ENCODE peak calls at places on chromosomes 11 and 22, in five cellular contexts. One of them, this sample, is unnamed. For H3K9me2 and H3K4me1, the result is how much of the 10 kb centered on the place peaks cover.

GRCh38 chr11:63244862-63245261 is 1.5 kb upstream of the SLC22A25 start:
- DNase-seq in GM23248: no peak
- DNase-seq in hepatocyte: no peak
- DNase-seq in PC-3: no peak
- DNase-seq in HCT116: no peak
- DNase-seq in this sample: peak

GRCh38 chr11:114172871-114173444 is 113.4 kb downstream of the ZBTB16 start:
- DNase-seq in GM23248: no peak
- DNase-seq in hepatocyte: no peak
- DNase-seq in PC-3: no peak
- DNase-seq in HCT116: no peak
- DNase-seq in this sample: no peak

GRCh38 chr11:57778318-57779037 is 16.9 kb downstream of the CTNND1 start:
- DNase-seq in GM23248: peak
- DNase-seq in hepatocyte: peak
- DNase-seq in PC-3: peak
- DNase-seq in HCT116: peak
- DNase-seq in this sample: no peak

GRCh38 chr11:113991718-113992458 is 17.0 kb downstream of the HTR3A start:
- DNase-seq in GM23248: no peak
- DNase-seq in hepatocyte: peak
- DNase-seq in PC-3: peak
- DNase-seq in HCT116: no peak
- DNase-seq in this sample: peak

GRCh38 chr22:48968201-48968959 is 859.3 kb downstream of the BRD1 start:
- DNase-seq in GM23248: no peak
- DNase-seq in hepatocyte: peak
- DNase-seq in PC-3: peak
- DNase-seq in HCT116: peak
- DNase-seq in this sample: peak

GRCh38 chr11:75333807-75334140 is 17.7 kb downstream of the ARRB1 start:
- DNase-seq in GM23248: no peak
- DNase-seq in hepatocyte: no peak
- DNase-seq in PC-3: no peak
- DNase-seq in HCT116: no peak
- DNase-seq in this sample: no peak

GRCh38 chr22:36544107-36544620 is 15.2 kb upstream of the EIF3D start:
- DNase-seq in GM23248: peak
- DNase-seq in hepatocyte: no peak
- DNase-seq in PC-3: peak
- DNase-seq in HCT116: no peak
- DNase-seq in this sample: no peak

GRCh38 chr11:73412308-73412707 is 36.1 kb downstream of the RELT start:
- DNase-seq in GM23248: no peak
- DNase-seq in hepatocyte: no peak
- DNase-seq in PC-3: peak
- DNase-seq in HCT116: no peak
- DNase-seq in this sample: no peak

GRCh38 chr22:48268771-48269552 is 1506.5 kb downstream of the TBC1D22A start:
- DNase-seq in GM23248: no peak
- DNase-seq in hepatocyte: peak
- DNase-seq in PC-3: no peak
- DNase-seq in HCT116: no peak
- DNase-seq in this sample: no peak

GRCh38 chr11:11476971-11477645 is 124.1 kb upstream of the CSNK2A3 start:
- DNase-seq in GM23248: no peak
- DNase-seq in hepatocyte: no peak
- DNase-seq in PC-3: no peak
- DNase-seq in HCT116: no peak
- DNase-seq in this sample: no peak

GRCh38 chr11:26204110-26204509 is 127.8 kb upstream of the ANO3 start:
- DNase-seq in GM23248: no peak
- DNase-seq in hepatocyte: no peak
- DNase-seq in PC-3: no peak
- DNase-seq in HCT116: no peak
- DNase-seq in this sample: no peak

GRCh38 chr22:24803064-24803542 is 2.9 kb upstream of the SGSM1 start:
- DNase-seq in GM23248: peak
- DNase-seq in hepatocyte: peak
- DNase-seq in PC-3: peak
- DNase-seq in HCT116: peak
- DNase-seq in this sample: peak

GRCh38 chr11:29914203-29914930 is 102.5 kb downstream of the KCNA4 start:
- DNase-seq in GM23248: peak
- DNase-seq in hepatocyte: peak
- DNase-seq in PC-3: no peak
- DNase-seq in HCT116: no peak
- DNase-seq in this sample: no peak

GRCh38 chr11:15189646-15190365 is 75.1 kb downstream of the INSC start:
- DNase-seq in GM23248: peak
- DNase-seq in hepatocyte: no peak
- DNase-seq in PC-3: no peak
- DNase-seq in HCT116: no peak
- DNase-seq in this sample: no peak

GRCh38 chr11:14253437-14253836 is 105.5 kb downstream of the RRAS2 start:
- DNase-seq in GM23248: no peak
- DNase-seq in hepatocyte: no peak
- DNase-seq in PC-3: no peak
- DNase-seq in HCT116: no peak
- DNase-seq in this sample: no peak

GRCh38 chr11:114280696-114281095 is 15.5 kb upstream of the NNMT start:
- DNase-seq in GM23248: peak
- DNase-seq in hepatocyte: peak
- DNase-seq in PC-3: peak
- DNase-seq in HCT116: peak
- DNase-seq in this sample: peak

GRCh38 chr22:31948002-31948401 is 3.7 kb downstream of the YWHAH start:
- DNase-seq in GM23248: no peak
- DNase-seq in hepatocyte: no peak
- DNase-seq in PC-3: no peak
- DNase-seq in HCT116: no peak
- DNase-seq in this sample: no peak

GRCh38 chr11:119091083-119091650 is 6.5 kb downstream of the HMBS start:
- DNase-seq in GM23248: peak
- DNase-seq in hepatocyte: no peak
- DNase-seq in PC-3: no peak
- DNase-seq in HCT116: no peak
- DNase-seq in this sample: no peak

GRCh38 chr11:102276302-102277182 is 40.7 kb upstream of the BIRC3 start:
- DNase-seq in GM23248: peak
- DNase-seq in hepatocyte: peak
- DNase-seq in PC-3: no peak
- DNase-seq in HCT116: no peak
- DNase-seq in this sample: no peak

GRCh38 chr11:125457814-125458343 is 38.2 kb downstream of the FEZ1 start:
- DNase-seq in GM23248: peak
- DNase-seq in hepatocyte: peak
- DNase-seq in PC-3: no peak
- DNase-seq in HCT116: no peak
- DNase-seq in this sample: no peak

GRCh38 chr11:64916040-64916847 is 765 bp downstream of the ATG2A start:
- DNase-seq in GM23248: peak
- DNase-seq in hepatocyte: peak
- DNase-seq in PC-3: peak
- DNase-seq in HCT116: no peak
- DNase-seq in this sample: peak

GRCh38 chr11:1181420-1181819 is 23.7 kb downstream of the MUC5AC start:
- DNase-seq in GM23248: no peak
- DNase-seq in hepatocyte: no peak
- DNase-seq in PC-3: no peak
- DNase-seq in HCT116: no peak
- DNase-seq in this sample: no peak

GRCh38 chr11:8360086-8360828 is 96.6 kb upstream of the LMO1 start:
- DNase-seq in GM23248: no peak
- DNase-seq in hepatocyte: peak
- DNase-seq in PC-3: no peak
- DNase-seq in HCT116: no peak
- DNase-seq in this sample: no peak

GRCh38 chr22:43272869-43273318 is 70.3 kb downstream of the SCUBE1 start:
- DNase-seq in GM23248: no peak
- DNase-seq in hepatocyte: no peak
- DNase-seq in PC-3: no peak
- DNase-seq in HCT116: no peak
- DNase-seq in this sample: no peak

GRCh38 chr11:23725752-23726151 is 771.1 kb upstream of the LUZP2 start:
- DNase-seq in GM23248: peak
- DNase-seq in hepatocyte: no peak
- DNase-seq in PC-3: no peak
- DNase-seq in HCT116: no peak
- DNase-seq in this sample: no peak

GRCh38 chr11:95505927-95506426 is 275.0 kb upstream of the SESN3 start:
- DNase-seq in GM23248: peak
- DNase-seq in hepatocyte: no peak
- DNase-seq in PC-3: no peak
- DNase-seq in HCT116: no peak
- DNase-seq in this sample: no peak

GRCh38 chr11:117300301-117300700 is 9.2 kb downstream of the BACE1-AS start:
- DNase-seq in GM23248: peak
- DNase-seq in hepatocyte: peak
- DNase-seq in PC-3: no peak
- DNase-seq in HCT116: no peak
- DNase-seq in this sample: no peak

GRCh38 chr22:50287731-50288130 is 17.6 kb upstream of the MAPK11 start:
- DNase-seq in GM23248: no peak
- DNase-seq in hepatocyte: no peak
- DNase-seq in PC-3: no peak
- DNase-seq in HCT116: no peak
- DNase-seq in this sample: no peak

GRCh38 chr11:48167380-48167779 is 49.2 kb upstream of the OR4B1 start:
- DNase-seq in GM23248: peak
- DNase-seq in hepatocyte: no peak
- DNase-seq in PC-3: no peak
- DNase-seq in HCT116: no peak
- DNase-seq in this sample: no peak

DNA sequence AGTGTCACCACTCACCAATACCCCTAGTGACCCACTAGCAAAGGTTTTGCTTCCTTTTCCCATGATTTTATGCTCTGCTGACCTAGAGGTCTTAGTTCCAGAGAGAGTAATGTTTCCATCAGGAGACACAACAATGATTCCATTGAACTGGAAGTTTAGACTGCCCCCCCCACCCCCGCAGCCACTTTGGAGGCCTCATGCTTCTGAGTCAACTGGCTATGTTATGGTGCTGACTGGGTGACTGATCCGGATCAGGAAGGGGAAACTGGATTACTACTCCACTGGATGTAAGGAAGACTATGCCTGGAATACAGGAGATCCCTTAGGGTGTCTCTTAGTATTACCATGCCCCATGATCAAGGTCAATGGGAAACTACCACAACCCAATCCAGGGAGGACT is 633.6 kb downstream of the OPCML start:
- DNase-seq in GM23248: no peak
- DNase-seq in hepatocyte: no peak
- DNase-seq in PC-3: no peak
- DNase-seq in HCT116: no peak
- DNase-seq in this sample: no peak
- H3K9me2 ChIP-seq in GM23248: under half
- H3K9me2 ChIP-seq in hepatocyte: under half
- H3K9me2 ChIP-seq in PC-3: under half
- H3K9me2 ChIP-seq in HCT116: under half
- H3K9me2 ChIP-seq in this sample: under half

DNA sequence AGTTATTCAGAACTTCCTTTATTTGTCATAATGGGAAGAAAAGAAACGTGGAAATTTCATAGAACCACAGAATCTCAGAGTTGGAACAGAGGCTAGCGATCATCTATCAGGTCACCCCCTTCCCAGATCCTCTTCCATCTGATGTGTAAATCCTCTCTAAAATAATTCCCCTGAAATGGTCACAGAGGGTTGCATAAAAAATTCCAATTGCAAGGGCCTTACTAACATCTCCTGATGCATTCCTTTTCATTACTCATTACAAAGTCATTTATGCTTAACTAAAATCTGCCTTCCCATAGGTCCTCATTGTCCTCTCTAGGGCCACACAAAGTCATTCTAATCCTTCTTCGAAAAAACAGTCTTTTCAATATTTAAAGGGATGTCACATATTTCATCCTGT is 771.3 kb downstream of the DLG2 start:
- DNase-seq in GM23248: peak
- DNase-seq in hepatocyte: no peak
- DNase-seq in PC-3: peak
- DNase-seq in HCT116: no peak
- DNase-seq in this sample: no peak
- H3K4me1 ChIP-seq in GM23248: under half
- H3K4me1 ChIP-seq in hepatocyte: under half
- H3K4me1 ChIP-seq in PC-3: under half
- H3K4me1 ChIP-seq in HCT116: under half
- H3K4me1 ChIP-seq in this sample: under half

GRCh38 chr11:132895340-132895739 is 637.0 kb downstream of the OPCML start:
- DNase-seq in GM23248: peak
- DNase-seq in hepatocyte: peak
- DNase-seq in PC-3: no peak
- DNase-seq in HCT116: no peak
- DNase-seq in this sample: no peak

GRCh38 chr11:132894598-132894997 is 637.7 kb downstream of the OPCML start:
- DNase-seq in GM23248: no peak
- DNase-seq in hepatocyte: peak
- DNase-seq in PC-3: no peak
- DNase-seq in HCT116: no peak
- DNase-seq in this sample: no peak

GRCh38 chr11:132901638-132902610 is 630.4 kb downstream of the OPCML start:
- DNase-seq in GM23248: peak
- DNase-seq in hepatocyte: no peak
- DNase-seq in PC-3: no peak
- DNase-seq in HCT116: no peak
- DNase-seq in this sample: no peak

DNA sequence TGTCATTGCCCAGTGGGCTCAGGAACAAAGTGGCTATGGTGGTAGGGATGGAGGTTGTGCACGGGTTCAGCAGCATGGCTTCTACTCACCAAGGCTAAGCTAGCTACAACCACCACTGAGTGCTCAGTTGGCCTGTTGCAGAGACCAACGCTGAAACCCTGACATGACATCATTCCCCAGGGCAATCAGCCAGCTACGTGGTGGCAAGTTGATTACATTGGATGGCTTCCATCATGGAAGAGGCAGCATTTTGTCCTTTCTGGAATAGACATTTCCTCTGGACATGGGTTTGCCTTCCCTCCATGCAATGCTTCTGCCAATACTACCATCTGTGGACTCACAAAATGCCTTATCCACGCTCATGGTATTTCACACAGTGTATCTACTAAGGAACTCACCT is 634.3 kb downstream of the OPCML start:
- DNase-seq in GM23248: no peak
- DNase-seq in hepatocyte: no peak
- DNase-seq in PC-3: no peak
- DNase-seq in HCT116: no peak
- DNase-seq in this sample: no peak
- H3K9me2 ChIP-seq in GM23248: under half
- H3K9me2 ChIP-seq in hepatocyte: under half
- H3K9me2 ChIP-seq in PC-3: under half
- H3K9me2 ChIP-seq in HCT116: under half
- H3K9me2 ChIP-seq in this sample: under half

DNA sequence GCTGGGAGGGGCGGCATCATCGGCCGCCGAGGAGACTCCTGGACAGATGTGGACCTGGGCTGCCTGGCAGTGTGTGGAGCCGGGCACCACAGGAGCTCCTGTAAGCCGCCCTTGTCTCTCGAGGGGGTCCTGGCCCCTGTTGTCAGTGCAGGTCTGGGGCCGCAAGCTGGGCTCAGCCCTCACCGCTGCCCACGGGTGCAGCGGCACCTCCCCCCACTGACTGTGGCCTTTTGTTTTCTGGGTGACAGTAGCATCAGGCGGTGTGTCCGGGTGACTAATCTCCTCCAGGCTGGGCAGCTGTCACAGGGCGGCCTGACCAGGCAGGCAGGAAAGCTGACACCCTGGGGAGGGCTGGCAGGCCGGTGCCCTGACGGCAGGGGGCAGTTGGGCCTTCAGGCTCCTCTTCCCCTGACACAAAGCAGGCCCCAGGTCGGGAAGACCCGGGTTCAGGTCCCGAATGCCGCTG is 16.2 kb downstream of the DGKZ start:
- DNase-seq in GM23248: peak
- DNase-seq in hepatocyte: no peak
- DNase-seq in PC-3: peak
- DNase-seq in HCT116: peak
- DNase-seq in this sample: no peak
- H3K4me1 ChIP-seq in GM23248: under half
- H3K4me1 ChIP-seq in hepatocyte: under half
- H3K4me1 ChIP-seq in PC-3: under half
- H3K4me1 ChIP-seq in HCT116: half or more
- H3K4me1 ChIP-seq in this sample: half or more